ENCODE peak calls at places on chromosome 15, in nine cellular contexts. K is AG09309; C is fibroblast of pulmonary artery; Y is CD8-positive, alpha-beta memory T cell; X is fibroblast of mammary gland; E is uterus; N is psoas muscle; J is CD4-positive, CD25-positive, alpha-beta regulatory T cell; G is tibial nerve. R is an unnamed sample.

GRCh38 chr15:34001536-34001935 is 33.2 kb downstream of the CHRM5 start:
- DNase-seq in K (no peak), C (no peak), Y (no peak), X (peak), E (no peak), N (no peak), J (no peak), G (no peak), R (no peak)

GRCh38 chr15:72006382-72006781 is 111.6 kb downstream of the MYO9A start:
- DNase-seq in K (no peak), C (no peak), Y (no peak), X (no peak), E (no peak), N (no peak), J (no peak), G (no peak), R (no peak)

GRCh38 chr15:82871577-82872484 is 62.4 kb downstream of the WHAMM start:
- DNase-seq in K (no peak), C (no peak), Y (no peak), X (no peak), E (no peak), N (no peak), J (no peak), G (no peak), R (no peak)

GRCh38 chr15:84034831-84035753 is 200.5 kb upstream of the GOLGA6L4 start:
- DNase-seq in K (no peak), C (peak), Y (no peak), X (peak), E (no peak), N (no peak), J (peak), G (no peak), R (peak)

GRCh38 chr15:76286231-76286879 is 24.9 kb downstream of the ETFA start:
- DNase-seq in K (no peak), C (no peak), Y (no peak), X (peak), E (no peak), N (no peak), J (peak), G (no peak), R (peak)

GRCh38 chr15:62787401-62787800 is 255.1 kb upstream of the TPM1 start:
- DNase-seq in K (no peak), C (no peak), Y (no peak), X (no peak), E (no peak), N (no peak), J (no peak), G (no peak), R (no peak)

GRCh38 chr15:85867250-85867649 is 72.5 kb upstream of the KLHL25 start:
- DNase-seq in K (no peak), C (no peak), Y (no peak), X (no peak), E (no peak), N (no peak), J (no peak), G (no peak), R (no peak)

GRCh38 chr15:59879506-59879905 is 124.6 kb upstream of the FOXB1 start:
- DNase-seq in K (peak), C (peak), Y (no peak), X (peak), E (no peak), N (no peak), J (no peak), G (no peak), R (peak)

GRCh38 chr15:59166156-59166555 is 40.5 kb upstream of the LDHAL6B start:
- DNase-seq in K (peak), C (peak), Y (no peak), X (peak), E (no peak), N (no peak), J (no peak), G (no peak), R (peak)

GRCh38 chr15:68205949-68206539 is 912 bp upstream of the CALML4 start:
- DNase-seq in K (no peak), C (no peak), Y (no peak), X (no peak), E (no peak), N (peak), J (no peak), G (no peak), R (no peak)
- H3K4me3 ChIP-seq in K (no peak), C (no peak), Y (no peak), X (no peak), E (no peak), N (peak), J (no peak), G (no peak), R (no peak)

DNA sequence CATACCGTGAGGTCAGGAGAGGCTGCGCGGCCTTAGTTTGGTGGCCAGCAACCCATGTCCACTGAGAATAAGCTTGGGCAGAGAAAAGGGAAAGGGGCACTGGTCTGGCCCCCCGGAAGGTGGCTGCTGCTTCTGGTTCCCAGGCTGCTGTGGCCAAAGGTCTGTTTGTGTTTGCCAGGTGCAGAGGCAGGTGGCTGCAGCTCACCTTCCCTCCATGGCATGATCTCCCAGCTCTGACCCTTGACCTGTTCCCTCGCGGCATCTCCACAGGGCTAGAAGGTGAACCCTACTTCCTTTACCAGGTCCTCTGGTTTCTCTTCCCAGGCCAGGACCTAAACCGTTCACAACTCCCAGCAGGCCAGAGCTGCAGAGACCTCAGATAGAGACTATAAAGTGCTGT is 13.8 kb downstream of the VPS18 start:
- DNase-seq in K (no peak), C (no peak), Y (no peak), X (no peak), E (no peak), N (no peak), J (no peak), G (no peak), R (no peak)
- H3K4me3 ChIP-seq in K (no peak), C (no peak), Y (no peak), X (no peak), E (no peak), N (no peak), J (no peak), G (no peak), R (no peak)

GRCh38 chr15:98896002-98896721 is 111.4 kb downstream of the PGPEP1L start:
- DNase-seq in K (no peak), C (peak), Y (no peak), X (peak), E (no peak), N (no peak), J (no peak), G (no peak), R (peak)
- H3K4me3 ChIP-seq in K (no peak), C (peak), Y (no peak), X (peak), E (no peak), N (no peak), J (no peak), G (no peak), R (no peak)

DNA sequence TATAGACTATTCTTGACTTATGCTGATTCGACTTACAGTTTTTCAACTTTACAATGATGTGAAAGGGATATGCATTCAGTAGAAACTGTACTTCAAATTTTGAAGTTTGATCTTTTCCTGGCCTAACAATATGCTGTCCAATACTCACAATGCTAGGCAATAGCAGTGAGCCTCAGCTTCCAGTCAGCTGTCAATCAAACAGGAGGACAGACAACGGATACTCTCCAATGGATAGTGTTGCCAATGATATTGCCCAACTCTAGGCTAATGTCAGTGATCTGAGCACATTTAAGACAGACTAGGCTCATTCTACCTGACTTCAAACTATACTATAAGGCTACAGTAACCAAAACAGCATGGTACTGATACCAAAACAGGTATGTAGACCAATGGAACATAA is 55.0 kb upstream of the ZNF280D start:
- DNase-seq in K (no peak), C (no peak), Y (no peak), X (no peak), E (no peak), N (no peak), J (no peak), G (no peak), R (no peak)
- H3K4me3 ChIP-seq in K (no peak), C (no peak), Y (no peak), X (no peak), E (no peak), N (no peak), J (no peak), G (no peak), R (no peak)

GRCh38 chr15:92538115-92538514 is 117.5 kb downstream of the FAM174B start:
- DNase-seq in K (no peak), C (no peak), Y (no peak), X (no peak), E (no peak), N (no peak), J (no peak), G (no peak), R (no peak)
- H3K4me3 ChIP-seq in K (no peak), C (no peak), Y (no peak), X (no peak), E (no peak), N (no peak), J (no peak), G (no peak), R (no peak)

GRCh38 chr15:64019764-64020163 is 26.5 kb downstream of the DAPK2 start:
- DNase-seq in K (no peak), C (no peak), Y (no peak), X (no peak), E (no peak), N (peak), J (no peak), G (no peak), R (no peak)

GRCh38 chr15:64016257-64016656 is 30.0 kb downstream of the DAPK2 start:
- DNase-seq in K (no peak), C (no peak), Y (no peak), X (no peak), E (no peak), N (no peak), J (no peak), G (no peak), R (no peak)

GRCh38 chr15:64014995-64015394 is 31.3 kb downstream of the DAPK2 start:
- DNase-seq in K (no peak), C (no peak), Y (no peak), X (no peak), E (no peak), N (peak), J (no peak), G (no peak), R (no peak)

GRCh38 chr15:64017082-64017588 is 29.1 kb downstream of the DAPK2 start:
- DNase-seq in K (no peak), C (no peak), Y (no peak), X (peak), E (no peak), N (no peak), J (no peak), G (no peak), R (peak)

DNA sequence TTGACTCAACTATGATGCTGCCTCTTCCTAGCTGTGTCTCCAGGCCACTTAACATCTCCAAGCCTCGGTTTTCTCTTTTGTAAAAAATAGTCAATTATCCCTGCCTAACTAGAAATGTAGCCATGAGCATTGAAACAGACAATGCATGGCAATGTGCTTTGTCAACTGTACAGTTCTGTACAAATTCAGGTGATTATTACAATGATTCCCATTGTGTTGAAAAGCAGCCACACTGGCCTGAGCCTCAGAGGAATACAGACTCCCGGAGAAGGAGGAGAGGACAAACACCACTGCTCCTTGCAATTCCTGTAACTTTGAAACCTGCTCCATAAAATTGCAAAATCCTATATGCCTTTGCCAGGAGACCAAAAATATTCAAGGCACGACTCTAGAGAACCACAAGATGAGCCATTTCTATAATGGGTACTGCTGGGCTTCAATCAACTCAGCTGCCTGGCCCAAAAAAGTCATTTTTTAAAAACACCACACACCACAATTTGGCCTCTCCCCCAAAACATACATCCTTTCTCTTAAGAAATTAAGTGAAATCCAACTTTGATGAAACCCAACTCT is 28.6 kb downstream of the DAPK2 start:
- DNase-seq in K (peak), C (no peak), Y (no peak), X (peak), E (no peak), N (no peak), J (no peak), G (no peak), R (no peak)
- H3K4me3 ChIP-seq in K (no peak), C (no peak), Y (no peak), X (no peak), E (no peak), N (no peak), J (no peak), G (no peak), R (no peak)

DNA sequence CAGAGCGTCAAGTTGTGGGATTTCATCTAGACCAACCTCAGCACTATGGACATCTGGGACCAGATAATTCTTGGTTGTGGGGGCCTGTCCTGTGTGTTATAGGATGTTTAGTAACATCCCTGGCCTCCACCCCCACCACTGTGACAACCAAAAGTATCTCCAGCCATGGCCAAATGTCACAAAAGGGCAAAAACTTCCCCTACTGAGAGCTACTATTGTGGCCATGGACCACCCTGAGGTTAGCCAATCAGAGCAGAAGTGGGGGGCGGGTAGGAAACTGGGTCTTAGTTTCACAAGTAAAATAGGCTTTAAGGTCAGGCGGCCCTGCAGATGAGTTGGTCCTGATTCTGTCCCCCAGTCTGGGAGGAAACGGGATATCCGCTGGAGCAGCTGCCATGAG is 25.4 kb downstream of the KIF7 start:
- DNase-seq in K (no peak), C (no peak), Y (no peak), X (no peak), E (no peak), N (no peak), J (no peak), G (no peak), R (no peak)
- H3K4me3 ChIP-seq in K (no peak), C (no peak), Y (no peak), X (no peak), E (no peak), N (no peak), J (no peak), G (no peak), R (no peak)

GRCh38 chr15:64383760-64384159 is 2.5 kb upstream of the PCLAF start:
- DNase-seq in K (no peak), C (no peak), Y (no peak), X (no peak), E (no peak), N (no peak), J (no peak), G (no peak), R (no peak)

GRCh38 chr15:64381000-64381751 is at the start of gene PCLAF:
- DNase-seq in K (peak), C (peak), Y (peak), X (peak), E (peak), N (peak), J (peak), G (peak), R (peak)

DNA sequence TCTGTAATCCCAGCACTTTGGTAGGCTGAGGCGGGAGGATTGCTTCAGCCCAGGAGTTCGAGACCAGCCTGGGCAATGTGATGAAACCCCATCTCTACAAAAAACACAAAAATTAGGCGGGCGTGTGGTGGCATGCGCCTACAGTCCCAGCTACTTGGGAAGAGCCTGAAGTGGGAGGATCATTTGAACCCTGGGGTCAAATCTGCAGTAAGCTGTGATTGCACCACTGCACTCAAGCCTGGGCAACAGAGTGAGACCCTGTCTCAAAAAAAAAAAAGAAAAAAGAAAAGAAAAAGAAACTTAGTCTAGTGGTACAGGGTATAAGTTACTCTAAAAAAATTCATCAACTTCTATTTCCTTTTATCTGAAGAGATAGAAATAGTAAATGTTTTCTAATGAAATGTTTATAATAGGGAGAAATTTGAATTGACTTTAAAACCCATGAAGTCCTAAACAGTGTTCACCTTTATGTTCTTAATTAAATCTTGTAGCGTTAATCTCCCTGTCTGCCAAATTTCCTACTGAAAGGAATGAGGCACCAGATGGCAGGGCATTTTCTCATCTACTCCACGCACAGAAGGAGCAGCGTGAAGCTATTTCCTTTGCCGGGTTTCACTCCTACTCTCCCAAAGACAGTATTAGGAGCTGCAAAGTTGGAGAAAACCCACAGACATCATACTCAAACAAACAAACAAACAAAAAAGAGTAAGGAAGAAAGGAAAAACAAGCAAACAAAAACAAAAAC is 1.9 kb downstream of the PCLAF start:
- DNase-seq in K (no peak), C (no peak), Y (no peak), X (no peak), E (no peak), N (no peak), J (no peak), G (no peak), R (no peak)
- H3K4me3 ChIP-seq in K (no peak), C (no peak), Y (no peak), X (peak), E (no peak), N (no peak), J (no peak), G (no peak), R (no peak)

GRCh38 chr15:25175789-25176615 is 221.2 kb downstream of the SNRPN start:
- DNase-seq in K (no peak), C (no peak), Y (no peak), X (no peak), E (peak), N (peak), J (no peak), G (no peak), R (no peak)
- H3K4me3 ChIP-seq in K (no peak), C (no peak), Y (no peak), X (no peak), E (no peak), N (no peak), J (no peak), G (no peak), R (no peak)